ENCODE peak calls at places on chromosomes 12 and 14, in nine cellular contexts. One of them, this sample, is unnamed.

GRCh38 chr12:121468451-121468850 is 68.5 kb downstream of the RNF34 start:
- DNase-seq in AG04450: no peak
- DNase-seq in NCI-H146: no peak
- DNase-seq in effector memory CD8-positive, alpha-beta T cell: no peak
- DNase-seq in AG08395: no peak
- DNase-seq in germinal center: no peak
- DNase-seq in transverse colon: no peak
- DNase-seq in AG09319: no peak
- DNase-seq in NCI-H1694: no peak
- DNase-seq in this sample: no peak

GRCh38 chr12:122849352-122850047 is 14.2 kb downstream of the HIP1R start:
- DNase-seq in AG04450: no peak
- DNase-seq in NCI-H146: no peak
- DNase-seq in effector memory CD8-positive, alpha-beta T cell: no peak
- DNase-seq in AG08395: no peak
- DNase-seq in germinal center: no peak
- DNase-seq in transverse colon: no peak
- DNase-seq in AG09319: no peak
- DNase-seq in NCI-H1694: no peak
- DNase-seq in this sample: no peak

GRCh38 chr14:105091335-105092123 is 26.3 kb upstream of the GPR132 start:
- DNase-seq in AG04450: no peak
- DNase-seq in NCI-H146: no peak
- DNase-seq in effector memory CD8-positive, alpha-beta T cell: no peak
- DNase-seq in AG08395: peak
- DNase-seq in germinal center: no peak
- DNase-seq in transverse colon: peak
- DNase-seq in AG09319: no peak
- DNase-seq in NCI-H1694: peak
- DNase-seq in this sample: peak

GRCh38 chr14:36818794-36819384 is 157.2 kb downstream of the PAX9 start:
- DNase-seq in AG04450: no peak
- DNase-seq in NCI-H146: no peak
- DNase-seq in effector memory CD8-positive, alpha-beta T cell: no peak
- DNase-seq in AG08395: peak
- DNase-seq in germinal center: no peak
- DNase-seq in transverse colon: no peak
- DNase-seq in AG09319: no peak
- DNase-seq in NCI-H1694: no peak
- DNase-seq in this sample: no peak

GRCh38 chr12:51759175-51759574 is 89.3 kb downstream of the FIGNL2 start:
- DNase-seq in AG04450: no peak
- DNase-seq in NCI-H146: no peak
- DNase-seq in effector memory CD8-positive, alpha-beta T cell: no peak
- DNase-seq in AG08395: no peak
- DNase-seq in germinal center: no peak
- DNase-seq in transverse colon: no peak
- DNase-seq in AG09319: no peak
- DNase-seq in NCI-H1694: no peak
- DNase-seq in this sample: no peak

GRCh38 chr14:60654303-60654925 is 5.1 kb upstream of the SIX1 start:
- DNase-seq in AG04450: no peak
- DNase-seq in NCI-H146: no peak
- DNase-seq in effector memory CD8-positive, alpha-beta T cell: no peak
- DNase-seq in AG08395: no peak
- DNase-seq in germinal center: no peak
- DNase-seq in transverse colon: no peak
- DNase-seq in AG09319: peak
- DNase-seq in NCI-H1694: no peak
- DNase-seq in this sample: no peak

GRCh38 chr14:63523735-63524408 is 19.3 kb downstream of the PPP2R5E start:
- DNase-seq in AG04450: no peak
- DNase-seq in NCI-H146: no peak
- DNase-seq in effector memory CD8-positive, alpha-beta T cell: no peak
- DNase-seq in AG08395: no peak
- DNase-seq in germinal center: no peak
- DNase-seq in transverse colon: no peak
- DNase-seq in AG09319: no peak
- DNase-seq in NCI-H1694: no peak
- DNase-seq in this sample: no peak

GRCh38 chr12:27619308-27619707 is 76.9 kb upstream of the REP15 start:
- DNase-seq in AG04450: peak
- DNase-seq in NCI-H146: no peak
- DNase-seq in effector memory CD8-positive, alpha-beta T cell: no peak
- DNase-seq in AG08395: peak
- DNase-seq in germinal center: no peak
- DNase-seq in transverse colon: no peak
- DNase-seq in AG09319: no peak
- DNase-seq in NCI-H1694: no peak
- DNase-seq in this sample: no peak

GRCh38 chr14:54567224-54567633 is 301 bp downstream of the SAMD4A start:
- DNase-seq in AG04450: no peak
- DNase-seq in NCI-H146: no peak
- DNase-seq in effector memory CD8-positive, alpha-beta T cell: no peak
- DNase-seq in AG08395: no peak
- DNase-seq in germinal center: no peak
- DNase-seq in transverse colon: peak
- DNase-seq in AG09319: no peak
- DNase-seq in NCI-H1694: no peak
- DNase-seq in this sample: peak

GRCh38 chr12:119695034-119695433 is 27.1 kb downstream of the PRKAB1 start:
- DNase-seq in AG04450: no peak
- DNase-seq in NCI-H146: no peak
- DNase-seq in effector memory CD8-positive, alpha-beta T cell: no peak
- DNase-seq in AG08395: peak
- DNase-seq in germinal center: no peak
- DNase-seq in transverse colon: no peak
- DNase-seq in AG09319: no peak
- DNase-seq in NCI-H1694: no peak
- DNase-seq in this sample: no peak

GRCh38 chr14:21098134-21098891 is at the start of gene ZNF219:
- DNase-seq in AG04450: no peak
- DNase-seq in NCI-H146: peak
- DNase-seq in effector memory CD8-positive, alpha-beta T cell: no peak
- DNase-seq in AG08395: peak
- DNase-seq in germinal center: no peak
- DNase-seq in transverse colon: peak
- DNase-seq in AG09319: no peak
- DNase-seq in NCI-H1694: peak
- DNase-seq in this sample: peak

GRCh38 chr12:41067941-41068645 is 120.0 kb upstream of the PDZRN4 start:
- DNase-seq in AG04450: no peak
- DNase-seq in NCI-H146: no peak
- DNase-seq in effector memory CD8-positive, alpha-beta T cell: no peak
- DNase-seq in AG08395: no peak
- DNase-seq in germinal center: no peak
- DNase-seq in transverse colon: no peak
- DNase-seq in AG09319: no peak
- DNase-seq in NCI-H1694: no peak
- DNase-seq in this sample: no peak

GRCh38 chr14:105836730-105837129 is 310.3 kb downstream of the TMEM121 start:
- DNase-seq in AG04450: no peak
- DNase-seq in NCI-H146: no peak
- DNase-seq in effector memory CD8-positive, alpha-beta T cell: no peak
- DNase-seq in AG08395: no peak
- DNase-seq in germinal center: no peak
- DNase-seq in transverse colon: no peak
- DNase-seq in AG09319: no peak
- DNase-seq in NCI-H1694: no peak
- DNase-seq in this sample: no peak

GRCh38 chr12:105425263-105426174 is 95.0 kb downstream of the C12orf75 start:
- DNase-seq in AG04450: no peak
- DNase-seq in NCI-H146: no peak
- DNase-seq in effector memory CD8-positive, alpha-beta T cell: no peak
- DNase-seq in AG08395: no peak
- DNase-seq in germinal center: no peak
- DNase-seq in transverse colon: no peak
- DNase-seq in AG09319: no peak
- DNase-seq in NCI-H1694: no peak
- DNase-seq in this sample: no peak

GRCh38 chr14:68195126-68195525 is 375.5 kb downstream of the RAD51B start:
- DNase-seq in AG04450: no peak
- DNase-seq in NCI-H146: peak
- DNase-seq in effector memory CD8-positive, alpha-beta T cell: no peak
- DNase-seq in AG08395: no peak
- DNase-seq in germinal center: no peak
- DNase-seq in transverse colon: no peak
- DNase-seq in AG09319: no peak
- DNase-seq in NCI-H1694: no peak
- DNase-seq in this sample: no peak

GRCh38 chr14:92690171-92691011 is 58.0 kb downstream of the LGMN start:
- DNase-seq in AG04450: peak
- DNase-seq in NCI-H146: peak
- DNase-seq in effector memory CD8-positive, alpha-beta T cell: no peak
- DNase-seq in AG08395: no peak
- DNase-seq in germinal center: no peak
- DNase-seq in transverse colon: peak
- DNase-seq in AG09319: no peak
- DNase-seq in NCI-H1694: peak
- DNase-seq in this sample: peak

This sample was measured in colonic mucosa.